ENCODE peak calls at places on chromosome 3, in ten cellular contexts. V, T, U, K, I, P, R, C, D and G are unnamed samples.

GRCh38 chr3:86989611-86990010 is 1.3 kb downstream of the VGLL3 start:
- DNase-seq in K (no peak), I (no peak), D (no peak), T (no peak), V (no peak), P (no peak), R (no peak), C (peak; percentile 38), U (no peak), G (no peak)

GRCh38 chr3:191020730-191021405 is 158.4 kb upstream of the GMNC start:
- DNase-seq in R (no peak), C (no peak), D (no peak), I (no peak), P (no peak), U (no peak), T (no peak), V (peak; percentile 2), K (no peak), G (no peak)

GRCh38 chr3:16807441-16807840 is 77.3 kb upstream of the PLCL2 start:
- DNase-seq in I (no peak), V (peak; percentile 32), T (peak; percentile 75), R (no peak), D (no peak), C (peak; percentile 76), U (no peak), K (peak; percentile 28), P (no peak), G (no peak)

GRCh38 chr3:33877187-33877586 is 78.8 kb downstream of the PDCD6IP start:
- DNase-seq in P (no peak), T (no peak), D (no peak), I (no peak), U (no peak), K (no peak), R (no peak), V (no peak), C (no peak), G (no peak)

GRCh38 chr3:179227349-179227748 is 23.6 kb downstream of the KCNMB3 start:
- DNase-seq in V (no peak), D (no peak), P (no peak), U (no peak), R (peak; percentile 26), K (no peak), I (no peak), C (no peak), T (no peak), G (no peak)

GRCh38 chr3:56986347-56986746 is 74.1 kb upstream of the SPATA12 start:
- DNase-seq in D (no peak), V (no peak), T (no peak), C (no peak), I (no peak), R (no peak), P (no peak), K (no peak), U (no peak), G (no peak)

GRCh38 chr3:117692416-117692995 is 982.9 kb downstream of the TUSC7 start:
- DNase-seq in I (no peak), D (no peak), T (peak; percentile 22), P (no peak), K (peak; percentile 27), V (peak; percentile 68), R (no peak), C (peak; percentile 9), U (no peak), G (no peak)

GRCh38 chr3:169138849-169139416 is 524.6 kb downstream of the MECOM start:
- DNase-seq in P (no peak), I (no peak), V (no peak), U (no peak), R (no peak), K (no peak), C (no peak), D (no peak), T (no peak), G (no peak)

GRCh38 chr3:40387001-40387894 is at the start of gene ENTPD3:
- DNase-seq in U (peak; percentile 52), I (peak; percentile 51), T (peak; percentile 21), P (no peak), R (no peak), D (peak; percentile 5), V (no peak), C (no peak), K (no peak), G (no peak)

GRCh38 chr3:7436542-7436941 is 575.6 kb downstream of the GRM7 start:
- DNase-seq in T (no peak), K (no peak), U (no peak), D (no peak), I (no peak), C (no peak), R (no peak), V (no peak), P (no peak), G (no peak)

GRCh38 chr3:53618946-53619345 is 124.5 kb downstream of the CACNA1D start:
- DNase-seq in C (no peak), U (no peak), R (no peak), V (no peak), K (no peak), I (no peak), T (no peak), P (no peak), D (no peak), G (no peak)

GRCh38 chr3:195738274-195739044 is 17.7 kb downstream of the MUC20 start:
- DNase-seq in P (no peak), R (no peak), K (no peak), V (no peak), D (no peak), U (peak; percentile 11), I (no peak), T (no peak), C (no peak), G (no peak)

GRCh38 chr3:42097166-42097946 is 6.2 kb downstream of the TRAK1 start:
- DNase-seq in D (no peak), V (peak; percentile 66), C (peak; percentile 49), I (no peak), U (no peak), T (peak; percentile 42), P (no peak), K (no peak), R (peak; percentile 59), G (no peak)

GRCh38 chr3:28317438-28318022 is 31.0 kb upstream of the ZCWPW2 start:
- DNase-seq in D (peak; percentile 33), R (peak; percentile 36), T (peak; percentile 62), P (peak; percentile 19), I (peak; percentile 43), C (peak; percentile 60), V (no peak), K (peak; percentile 14), U (no peak), G (peak; percentile 76)

GRCh38 chr3:122828281-122828680 is 33.4 kb downstream of the SLC49A4 start:
- DNase-seq in T (no peak), R (no peak), I (no peak), K (no peak), U (no peak), C (no peak), D (no peak), P (no peak), V (no peak), G (no peak)

GRCh38 chr3:1087066-1087555 is 5.7 kb upstream of the CNTN6 start:
- DNase-seq in P (no peak), D (no peak), R (peak; percentile 38), V (peak; percentile 93), U (peak; percentile 33), C (peak; percentile 79), I (no peak), T (peak; percentile 89), K (peak; percentile 80), G (peak; percentile 55)